ENCODE peak calls at places on chromosome 22, in seven cellular contexts. One of them, this sample, is unnamed.

GRCh38 chr22:36409067-36409466 is 21.3 kb upstream of the MYH9 start:
- DNase-seq in foreskin keratinocyte: no peak
- DNase-seq in fibroblast of pulmonary artery: no peak
- DNase-seq in activated CD8-positive, alpha-beta T cell treated with anti-CD3 and anti-CD28 coated beads for 36 hours: no peak
- DNase-seq in neural progenitor cell: no peak
- DNase-seq in astrocyte of the cerebellum: no peak
- DNase-seq in psoas muscle: no peak
- DNase-seq in this sample: no peak

GRCh38 chr22:19626042-19626560 is 88.2 kb upstream of the SEPTIN5 start:
- DNase-seq in activated CD8-positive, alpha-beta T cell treated with anti-CD3 and anti-CD28 coated beads for 36 hours: no peak
- DNase-seq in neural progenitor cell: no peak
- DNase-seq in psoas muscle: no peak
- DNase-seq in foreskin keratinocyte: no peak
- DNase-seq in fibroblast of pulmonary artery: no peak
- DNase-seq in astrocyte of the cerebellum: no peak
- DNase-seq in this sample: no peak

GRCh38 chr22:36010090-36010489 is 18.5 kb downstream of the RBFOX2 start:
- DNase-seq in fibroblast of pulmonary artery: no peak
- DNase-seq in activated CD8-positive, alpha-beta T cell treated with anti-CD3 and anti-CD28 coated beads for 36 hours: no peak
- DNase-seq in psoas muscle: no peak
- DNase-seq in foreskin keratinocyte: no peak
- DNase-seq in neural progenitor cell: peak
- DNase-seq in astrocyte of the cerebellum: no peak
- DNase-seq in this sample: peak

GRCh38 chr22:46607483-46608114 is 12.6 kb upstream of the GRAMD4 start:
- DNase-seq in neural progenitor cell: no peak
- DNase-seq in activated CD8-positive, alpha-beta T cell treated with anti-CD3 and anti-CD28 coated beads for 36 hours: no peak
- DNase-seq in fibroblast of pulmonary artery: no peak
- DNase-seq in foreskin keratinocyte: peak
- DNase-seq in astrocyte of the cerebellum: no peak
- DNase-seq in psoas muscle: no peak
- DNase-seq in this sample: no peak

GRCh38 chr22:42061041-42061440 is 9.6 kb downstream of the NAGA start:
- DNase-seq in activated CD8-positive, alpha-beta T cell treated with anti-CD3 and anti-CD28 coated beads for 36 hours: no peak
- DNase-seq in foreskin keratinocyte: no peak
- DNase-seq in neural progenitor cell: no peak
- DNase-seq in astrocyte of the cerebellum: no peak
- DNase-seq in psoas muscle: no peak
- DNase-seq in fibroblast of pulmonary artery: no peak
- DNase-seq in this sample: no peak

GRCh38 chr22:35524966-35525686 is 15.5 kb upstream of the RASD2 start:
- DNase-seq in activated CD8-positive, alpha-beta T cell treated with anti-CD3 and anti-CD28 coated beads for 36 hours: no peak
- DNase-seq in foreskin keratinocyte: no peak
- DNase-seq in neural progenitor cell: no peak
- DNase-seq in psoas muscle: no peak
- DNase-seq in fibroblast of pulmonary artery: no peak
- DNase-seq in astrocyte of the cerebellum: no peak
- DNase-seq in this sample: no peak

GRCh38 chr22:50684986-50685385 is 12.4 kb downstream of the SHANK3 start:
- DNase-seq in fibroblast of pulmonary artery: no peak
- DNase-seq in activated CD8-positive, alpha-beta T cell treated with anti-CD3 and anti-CD28 coated beads for 36 hours: no peak
- DNase-seq in astrocyte of the cerebellum: peak
- DNase-seq in neural progenitor cell: peak
- DNase-seq in psoas muscle: no peak
- DNase-seq in foreskin keratinocyte: no peak
- DNase-seq in this sample: peak

GRCh38 chr22:46377566-46378498 is 42.3 kb downstream of the TRMU start:
- DNase-seq in foreskin keratinocyte: no peak
- DNase-seq in psoas muscle: no peak
- DNase-seq in neural progenitor cell: peak
- DNase-seq in astrocyte of the cerebellum: no peak
- DNase-seq in fibroblast of pulmonary artery: no peak
- DNase-seq in activated CD8-positive, alpha-beta T cell treated with anti-CD3 and anti-CD28 coated beads for 36 hours: no peak
- DNase-seq in this sample: peak

GRCh38 chr22:19984201-19984753 is 32.3 kb downstream of the ARVCF start:
- DNase-seq in psoas muscle: peak
- DNase-seq in activated CD8-positive, alpha-beta T cell treated with anti-CD3 and anti-CD28 coated beads for 36 hours: peak
- DNase-seq in foreskin keratinocyte: peak
- DNase-seq in fibroblast of pulmonary artery: peak
- DNase-seq in astrocyte of the cerebellum: no peak
- DNase-seq in neural progenitor cell: no peak
- DNase-seq in this sample: peak

DNA sequence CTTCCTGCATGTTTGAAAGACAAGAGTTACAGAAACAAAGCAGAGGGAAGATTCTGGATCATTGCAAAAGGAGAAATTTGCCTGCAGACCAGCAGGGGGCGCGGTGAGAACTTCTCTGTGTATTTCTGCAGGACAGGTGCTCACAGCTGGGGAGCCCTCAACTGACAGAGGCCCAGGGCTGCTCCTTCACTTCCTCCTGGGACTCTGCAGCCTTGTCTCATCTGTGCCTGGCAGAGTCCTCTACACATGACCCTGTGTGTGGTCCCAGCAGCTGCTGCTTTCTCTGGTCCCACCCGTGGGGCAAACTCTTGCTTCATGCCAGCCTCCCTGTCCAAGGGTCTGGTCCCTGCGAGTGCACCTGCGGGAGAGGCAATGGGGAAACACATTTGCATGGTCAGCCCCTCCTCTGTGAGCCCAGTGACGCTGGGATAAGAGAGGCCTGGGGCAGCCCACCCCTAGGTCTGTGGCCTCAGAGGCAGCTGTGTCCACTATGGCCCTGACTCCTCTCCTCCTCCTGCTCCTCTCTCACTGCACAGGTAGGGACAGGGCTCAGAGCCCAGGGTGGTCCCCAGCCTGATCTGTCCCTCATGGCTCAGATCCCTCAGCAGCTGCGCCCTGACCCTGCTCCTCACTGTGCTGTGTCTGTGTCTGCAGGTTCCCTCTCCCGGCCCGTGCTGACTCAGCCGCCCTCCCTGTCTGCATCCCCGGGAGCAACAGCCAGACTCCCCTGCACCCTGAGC is 43.2 kb upstream of the VPREB1 start:
- DNase-seq in activated CD8-positive, alpha-beta T cell treated with anti-CD3 and anti-CD28 coated beads for 36 hours: no peak
- DNase-seq in fibroblast of pulmonary artery: peak
- DNase-seq in neural progenitor cell: peak
- DNase-seq in psoas muscle: peak
- DNase-seq in foreskin keratinocyte: peak
- DNase-seq in astrocyte of the cerebellum: no peak
- DNase-seq in this sample: no peak
- TF ChIP-seq CTCF in activated CD8-positive, alpha-beta T cell treated with anti-CD3 and anti-CD28 coated beads for 36 hours: no peak
- TF ChIP-seq CTCF in fibroblast of pulmonary artery: peak
- TF ChIP-seq CTCF in neural progenitor cell: peak
- TF ChIP-seq CTCF in psoas muscle: no peak
- TF ChIP-seq CTCF in foreskin keratinocyte: peak
- TF ChIP-seq CTCF in astrocyte of the cerebellum: peak
- TF ChIP-seq CTCF in this sample: peak

DNA sequence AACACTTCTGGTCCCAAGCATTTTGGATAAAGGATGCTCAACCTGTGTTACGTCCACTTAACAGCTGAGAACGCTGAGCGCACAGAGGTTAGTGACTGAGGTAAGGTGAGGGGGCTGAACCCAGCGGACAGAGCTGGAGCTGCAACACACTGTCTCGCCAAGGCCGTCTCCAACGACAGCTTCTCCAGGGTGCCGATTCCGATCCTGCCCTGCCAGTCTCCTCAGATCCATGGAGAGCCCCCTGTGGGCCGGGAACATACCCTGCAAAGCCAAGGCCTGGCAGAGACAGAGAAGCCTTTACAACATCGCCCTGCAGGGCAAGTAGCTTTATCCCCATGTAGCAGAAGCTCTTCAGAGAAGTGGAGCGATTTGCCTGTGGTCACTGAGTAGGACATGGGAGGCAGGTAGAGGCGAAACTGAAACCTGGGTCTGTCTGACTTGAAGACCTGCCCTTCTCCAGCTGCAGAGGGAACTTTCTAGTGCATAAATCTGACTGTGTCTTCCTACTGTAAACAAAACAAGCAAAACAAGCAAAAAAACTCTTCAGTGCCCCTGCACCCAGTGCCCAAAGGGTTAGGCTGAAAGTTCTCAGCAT is 72.8 kb downstream of the SCUBE1 start:
- DNase-seq in neural progenitor cell: peak
- DNase-seq in astrocyte of the cerebellum: no peak
- DNase-seq in fibroblast of pulmonary artery: no peak
- DNase-seq in foreskin keratinocyte: no peak
- DNase-seq in activated CD8-positive, alpha-beta T cell treated with anti-CD3 and anti-CD28 coated beads for 36 hours: no peak
- DNase-seq in psoas muscle: no peak
- DNase-seq in this sample: no peak
- TF ChIP-seq CTCF in neural progenitor cell: peak
- TF ChIP-seq CTCF in astrocyte of the cerebellum: no peak
- TF ChIP-seq CTCF in fibroblast of pulmonary artery: peak
- TF ChIP-seq CTCF in foreskin keratinocyte: peak
- TF ChIP-seq CTCF in activated CD8-positive, alpha-beta T cell treated with anti-CD3 and anti-CD28 coated beads for 36 hours: no peak
- TF ChIP-seq CTCF in psoas muscle: no peak
- TF ChIP-seq CTCF in this sample: no peak

GRCh38 chr22:45280995-45281394 is 3.8 kb upstream of the UPK3A start:
- DNase-seq in fibroblast of pulmonary artery: no peak
- DNase-seq in activated CD8-positive, alpha-beta T cell treated with anti-CD3 and anti-CD28 coated beads for 36 hours: no peak
- DNase-seq in psoas muscle: no peak
- DNase-seq in foreskin keratinocyte: no peak
- DNase-seq in astrocyte of the cerebellum: no peak
- DNase-seq in neural progenitor cell: no peak
- DNase-seq in this sample: no peak

GRCh38 chr22:45284705-45285305 is at the start of gene UPK3A:
- DNase-seq in activated CD8-positive, alpha-beta T cell treated with anti-CD3 and anti-CD28 coated beads for 36 hours: peak
- DNase-seq in fibroblast of pulmonary artery: no peak
- DNase-seq in neural progenitor cell: peak
- DNase-seq in astrocyte of the cerebellum: no peak
- DNase-seq in psoas muscle: peak
- DNase-seq in foreskin keratinocyte: no peak
- DNase-seq in this sample: peak

GRCh38 chr22:45286854-45287551 is 2.3 kb downstream of the UPK3A start:
- DNase-seq in astrocyte of the cerebellum: no peak
- DNase-seq in psoas muscle: no peak
- DNase-seq in neural progenitor cell: no peak
- DNase-seq in fibroblast of pulmonary artery: no peak
- DNase-seq in foreskin keratinocyte: no peak
- DNase-seq in activated CD8-positive, alpha-beta T cell treated with anti-CD3 and anti-CD28 coated beads for 36 hours: no peak
- DNase-seq in this sample: no peak

GRCh38 chr22:45290410-45290936 is 5.7 kb downstream of the UPK3A start:
- DNase-seq in foreskin keratinocyte: peak
- DNase-seq in activated CD8-positive, alpha-beta T cell treated with anti-CD3 and anti-CD28 coated beads for 36 hours: no peak
- DNase-seq in astrocyte of the cerebellum: no peak
- DNase-seq in neural progenitor cell: peak
- DNase-seq in fibroblast of pulmonary artery: peak
- DNase-seq in psoas muscle: peak
- DNase-seq in this sample: no peak

GRCh38 chr22:45285431-45286058 is 796 bp downstream of the UPK3A start:
- DNase-seq in astrocyte of the cerebellum: no peak
- DNase-seq in fibroblast of pulmonary artery: no peak
- DNase-seq in neural progenitor cell: peak
- DNase-seq in psoas muscle: no peak
- DNase-seq in activated CD8-positive, alpha-beta T cell treated with anti-CD3 and anti-CD28 coated beads for 36 hours: no peak
- DNase-seq in foreskin keratinocyte: no peak
- DNase-seq in this sample: no peak
- TF ChIP-seq CTCF in astrocyte of the cerebellum: peak
- TF ChIP-seq CTCF in fibroblast of pulmonary artery: no peak
- TF ChIP-seq CTCF in neural progenitor cell: peak
- TF ChIP-seq CTCF in psoas muscle: no peak
- TF ChIP-seq CTCF in activated CD8-positive, alpha-beta T cell treated with anti-CD3 and anti-CD28 coated beads for 36 hours: no peak
- TF ChIP-seq CTCF in foreskin keratinocyte: no peak
- TF ChIP-seq CTCF in this sample: no peak

GRCh38 chr22:24101966-24102365 is 79.3 kb upstream of the SUSD2 start:
- DNase-seq in foreskin keratinocyte: no peak
- DNase-seq in astrocyte of the cerebellum: no peak
- DNase-seq in neural progenitor cell: no peak
- DNase-seq in activated CD8-positive, alpha-beta T cell treated with anti-CD3 and anti-CD28 coated beads for 36 hours: no peak
- DNase-seq in psoas muscle: no peak
- DNase-seq in fibroblast of pulmonary artery: no peak
- DNase-seq in this sample: no peak
- TF ChIP-seq CTCF in foreskin keratinocyte: no peak
- TF ChIP-seq CTCF in astrocyte of the cerebellum: no peak
- TF ChIP-seq CTCF in neural progenitor cell: no peak
- TF ChIP-seq CTCF in activated CD8-positive, alpha-beta T cell treated with anti-CD3 and anti-CD28 coated beads for 36 hours: no peak
- TF ChIP-seq CTCF in psoas muscle: no peak
- TF ChIP-seq CTCF in fibroblast of pulmonary artery: no peak
- TF ChIP-seq CTCF in this sample: no peak